ENCODE peak calls at places on chromosomes 3 and 15, in seven cellular contexts. L is astrocyte of the spinal cord; X is CD4-positive, alpha-beta T cell; H is CD8-positive, alpha-beta T cell; K is HL-60; V is body of pancreas; M is IMR-90. B is an unnamed sample.
A peak's percentile ranks its signal among the peaks of the same experiment; 100 is the strongest.

GRCh38 chr3:172194702-172195392 is 155.5 kb downstream of the FNDC3B start:
- DNase-seq in M (no peak), K (no peak), V (no peak), X (no peak), L (peak; percentile 76), H (no peak), B (no peak)

GRCh38 chr15:96087180-96087886 is 243.2 kb upstream of the NR2F2 start:
- DNase-seq in K (no peak), V (no peak), X (no peak), L (no peak), H (no peak), M (no peak), B (no peak)

GRCh38 chr3:119695480-119695879 is 7.3 kb upstream of the CFAP91 start:
- DNase-seq in X (no peak), H (no peak), K (no peak), V (peak; percentile 6), M (peak; percentile 17), L (no peak), B (no peak)

GRCh38 chr3:170765419-170766078 is 104.4 kb downstream of the RPL22L1 start:
- DNase-seq in H (no peak), V (no peak), K (no peak), L (no peak), M (no peak), X (no peak), B (no peak)

GRCh38 chr3:127613406-127613805 is 15.2 kb downstream of the MCM2 start:
- DNase-seq in M (no peak), V (peak; percentile 54), H (no peak), K (no peak), L (no peak), X (no peak), B (no peak)

GRCh38 chr3:18847583-18848197 is 300.6 kb upstream of the KCNH8 start:
- DNase-seq in M (no peak), L (no peak), H (no peak), X (no peak), K (no peak), V (no peak), B (no peak)

GRCh38 chr3:177816667-177817208 is 619.5 kb upstream of the TBL1XR1 start:
- DNase-seq in V (peak; percentile 10), H (no peak), K (no peak), L (peak; percentile 80), X (no peak), M (peak; percentile 59), B (no peak)

GRCh38 chr15:80777137-80777536 is 2.0 kb upstream of the CEMIP start:
- DNase-seq in K (no peak), H (no peak), X (no peak), M (peak; percentile 68), V (no peak), L (peak; percentile 33), B (no peak)

GRCh38 chr15:59846100-59846499 is 157.0 kb upstream of the BNIP2 start:
- DNase-seq in M (no peak), X (no peak), H (no peak), K (no peak), V (no peak), L (no peak), B (no peak)

GRCh38 chr3:195931582-195932273 is 23.4 kb upstream of the TNK2 start:
- DNase-seq in H (no peak), L (no peak), M (no peak), V (no peak), X (no peak), K (no peak), B (no peak)

GRCh38 chr3:123390865-123391613 is 57.9 kb downstream of the ADCY5 start:
- DNase-seq in H (no peak), X (no peak), K (no peak), V (no peak), L (no peak), M (no peak), B (no peak)

GRCh38 chr15:42064271-42064670 is 30.1 kb downstream of the PLA2G4D start:
- DNase-seq in X (no peak), M (no peak), H (no peak), V (no peak), K (no peak), L (no peak), B (no peak)

GRCh38 chr3:5002174-5002870 is 23.1 kb downstream of the BHLHE40 start:
- DNase-seq in H (no peak), X (no peak), L (no peak), M (no peak), K (no peak), V (no peak), B (no peak)

GRCh38 chr3:72449551-72449950 is 398.7 kb downstream of the SHQ1 start:
- DNase-seq in H (no peak), X (no peak), K (no peak), V (no peak), L (no peak), M (no peak), B (no peak)

GRCh38 chr15:80710635-80711553 is 15.8 kb downstream of the ABHD17C start:
- DNase-seq in H (no peak), X (no peak), M (peak; percentile 63), V (no peak), L (peak; percentile 13), K (no peak), B (no peak)

GRCh38 chr3:155843569-155843968 is 10.7 kb downstream of the SLC33A1 start:
- DNase-seq in X (no peak), M (no peak), L (no peak), K (no peak), V (no peak), H (no peak), B (no peak)

GRCh38 chr3:194277547-194278091 is 73.5 kb downstream of the CPN2 start:
- DNase-seq in H (no peak), V (no peak), M (peak; percentile 33), K (no peak), L (peak; percentile 75), X (no peak), B (no peak)

GRCh38 chr3:31369637-31370036 is 163.1 kb upstream of the STT3B start:
- DNase-seq in L (peak; percentile 15), K (no peak), V (no peak), X (no peak), M (peak; percentile 48), H (no peak), B (no peak)

GRCh38 chr3:39434574-39434973 is 28.1 kb downstream of the RPSA start:
- DNase-seq in H (no peak), V (no peak), X (no peak), K (no peak), M (peak; percentile 27), L (no peak), B (no peak)

GRCh38 chr3:55269096-55269495 is 218.0 kb downstream of the WNT5A start:
- DNase-seq in V (no peak), M (no peak), X (no peak), H (no peak), K (no peak), L (no peak), B (no peak)

GRCh38 chr3:118473343-118473742 is 561.3 kb downstream of the IGSF11 start:
- DNase-seq in X (no peak), L (no peak), K (no peak), V (no peak), M (no peak), H (no peak), B (no peak)

GRCh38 chr3:125245521-125245920 is 33.0 kb upstream of the SLC12A8 start:
- DNase-seq in K (no peak), X (no peak), V (no peak), L (no peak), H (no peak), M (peak; percentile 83), B (no peak)

GRCh38 chr3:126316515-126316939 is 40.7 kb downstream of the KLF15 start:
- DNase-seq in H (no peak), V (no peak), L (no peak), M (no peak), X (no peak), K (no peak), B (no peak)

GRCh38 chr3:13111874-13112520 is 38.8 kb upstream of the IQSEC1 start:
- DNase-seq in H (no peak), K (no peak), M (no peak), V (peak; percentile 85), X (no peak), L (no peak), B (no peak)

GRCh38 chr15:68391084-68391483 is 40.9 kb downstream of the ITGA11 start:
- DNase-seq in V (no peak), L (no peak), H (no peak), X (no peak), M (no peak), K (no peak), B (no peak)

DNA sequence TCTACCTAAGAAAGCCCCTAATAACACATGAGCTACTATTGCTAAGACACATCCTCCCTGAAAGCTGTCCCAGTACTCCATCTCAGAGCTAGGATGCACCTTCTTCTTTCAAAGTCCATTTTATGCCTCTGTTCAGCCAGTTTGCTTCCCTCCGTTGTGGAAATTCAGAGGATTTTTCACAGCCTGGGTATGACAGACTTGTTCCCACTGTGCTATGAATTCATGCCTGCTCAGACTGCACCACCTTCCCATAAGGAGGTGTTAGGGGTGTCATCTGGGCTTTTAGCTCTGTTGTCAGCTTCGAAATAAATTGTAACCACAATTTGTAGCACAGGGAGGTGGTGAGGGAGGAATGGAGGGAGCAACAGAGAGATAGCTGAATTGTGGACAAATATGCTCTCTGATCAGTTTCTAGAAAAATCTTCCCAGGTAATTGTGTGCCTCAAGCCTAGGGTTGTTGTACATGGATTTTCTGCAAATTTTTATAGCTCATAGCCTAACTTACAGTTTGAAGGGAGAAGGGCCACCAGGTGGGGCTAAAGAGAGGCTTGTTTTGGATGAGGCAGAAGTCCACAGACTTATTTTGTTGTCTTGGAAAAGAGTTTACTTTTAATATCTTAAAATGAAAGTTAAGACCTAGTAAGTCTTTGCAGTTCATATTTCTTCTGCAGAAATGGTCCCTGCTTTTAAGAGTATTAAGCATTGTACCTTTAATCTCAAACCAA is 462.0 kb downstream of the PDCD6IP start:
- DNase-seq in X (no peak), V (peak; percentile 59), M (peak; percentile 50), L (peak; percentile 69), H (no peak), K (no peak), B (peak; percentile 58)
- TF ChIP-seq CTCF in X (peak; percentile 12), V (peak; percentile 46), M (peak; percentile 57), L (peak; percentile 82), H (peak; percentile 20), K (peak; percentile 18), B (peak; percentile 38)

GRCh38 chr3:29612536-29612935 is 331.7 kb downstream of the RBMS3 start:
- DNase-seq in V (no peak), K (no peak), X (no peak), M (no peak), H (no peak), L (no peak), B (no peak)
- TF ChIP-seq CTCF in V (no peak), K (no peak), X (no peak), M (no peak), H (no peak), L (no peak), B (no peak)

GRCh38 chr3:46395210-46395661 is 11.6 kb downstream of the CCR5AS start:
- DNase-seq in K (peak; percentile 90), V (no peak), L (no peak), X (no peak), M (peak; percentile 33), H (no peak), B (no peak)
- TF ChIP-seq CTCF in K (no peak), V (no peak), L (no peak), X (no peak), M (no peak), H (no peak), B (no peak)

DNA sequence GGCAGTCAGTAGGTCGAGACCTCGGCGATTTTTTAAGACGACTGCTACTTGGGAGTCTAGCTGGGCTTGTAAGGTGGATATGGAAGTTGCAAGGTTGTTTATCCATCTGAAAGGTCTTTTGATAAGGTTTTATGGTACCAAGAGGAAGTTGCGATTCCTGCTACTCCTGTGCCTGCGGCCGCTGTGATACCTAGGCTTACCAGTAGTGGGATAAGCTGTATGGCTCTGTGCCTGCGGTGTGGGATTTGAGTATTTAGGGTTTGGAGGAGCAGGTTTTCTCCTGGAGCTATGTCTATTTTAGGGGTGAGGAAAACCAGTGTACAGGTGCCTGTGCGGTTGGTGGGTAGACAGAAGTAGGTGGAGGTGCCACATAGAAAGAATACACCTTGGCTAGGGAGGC is 1059.8 kb downstream of the SI start:
- DNase-seq in L (no peak), X (no peak), V (no peak), H (no peak), K (no peak), M (no peak), B (no peak)
- TF ChIP-seq CTCF in L (no peak), X (no peak), V (no peak), H (no peak), K (no peak), M (no peak), B (no peak)

B was measured in endothelial cell.